ENCODE peak calls at places on chromosomes 16 and 17, in seven cellular contexts. O is thoracic aorta, E is lower lobe of right lung, Y is AG04450, V is A673, C is psoas muscle, R is hepatocyte. S is an unnamed sample. For H3K9me3, the result is how much of the 10 kb centered on the place peaks cover.

GRCh38 chr17:51541215-51541614 is 280.9 kb downstream of the UTP18 start:
- DNase-seq in O (no peak), E (no peak), Y (no peak), V (no peak), C (no peak), R (no peak), S (no peak)

GRCh38 chr17:50167371-50167770 is 1.6 kb downstream of the SGCA start:
- DNase-seq in O (no peak), E (no peak), Y (no peak), V (no peak), C (peak), R (no peak), S (no peak)

GRCh38 chr17:5555254-5555653 is 29.1 kb downstream of the NLRP1 start:
- DNase-seq in O (no peak), E (no peak), Y (peak), V (no peak), C (no peak), R (no peak), S (no peak)

GRCh38 chr16:87621976-87622713 is 19.8 kb downstream of the JPH3 start:
- DNase-seq in O (no peak), E (no peak), Y (no peak), V (no peak), C (no peak), R (no peak), S (no peak)

GRCh38 chr17:9837551-9838471 is 12.1 kb downstream of the GLP2R start:
- DNase-seq in O (no peak), E (no peak), Y (no peak), V (no peak), C (peak), R (peak), S (peak)

GRCh38 chr17:42436401-42436800 is 13.3 kb upstream of the CAVIN1 start:
- DNase-seq in O (no peak), E (no peak), Y (peak), V (peak), C (no peak), R (peak), S (no peak)

GRCh38 chr17:51103451-51103850 is 17.2 kb downstream of the SPAG9 start:
- DNase-seq in O (no peak), E (no peak), Y (no peak), V (no peak), C (no peak), R (no peak), S (no peak)

GRCh38 chr16:29816694-29817441 is 916 bp downstream of the PAGR1 start:
- DNase-seq in O (no peak), E (peak), Y (no peak), V (peak), C (peak), R (peak), S (peak)

GRCh38 chr17:5526821-5527598 is 40.6 kb downstream of the MIS12 start:
- DNase-seq in O (peak), E (no peak), Y (peak), V (peak), C (peak), R (peak), S (peak)

GRCh38 chr17:32914181-32914580 is 13.8 kb upstream of the TMEM98 start:
- DNase-seq in O (no peak), E (no peak), Y (no peak), V (no peak), C (no peak), R (no peak), S (no peak)

GRCh38 chr16:12951392-12951791 is 50.0 kb downstream of the SHISA9 start:
- DNase-seq in O (no peak), E (no peak), Y (no peak), V (no peak), C (no peak), R (no peak), S (no peak)

GRCh38 chr17:77314601-77315000 is 173.8 kb downstream of the SEC14L1 start:
- DNase-seq in O (no peak), E (peak), Y (no peak), V (no peak), C (peak), R (no peak), S (no peak)

GRCh38 chr17:65099941-65100315 is 37.2 kb upstream of the RGS9 start:
- DNase-seq in O (peak), E (peak), Y (no peak), V (peak), C (peak), R (no peak), S (peak)

GRCh38 chr16:82917886-82918595 is 291.3 kb downstream of the CDH13 start:
- DNase-seq in O (no peak), E (no peak), Y (no peak), V (no peak), C (no peak), R (no peak), S (no peak)

GRCh38 chr17:49454050-49454449 is 39.4 kb upstream of the PHB1 start:
- DNase-seq in O (no peak), E (no peak), Y (no peak), V (no peak), C (no peak), R (no peak), S (no peak)

GRCh38 chr17:64306850-64307463 is 43.9 kb upstream of the TEX2 start:
- DNase-seq in O (no peak), E (peak), Y (peak), V (peak), C (peak), R (peak), S (peak)

GRCh38 chr17:17506893-17507464 is 10.8 kb upstream of the RASD1 start:
- DNase-seq in O (no peak), E (peak), Y (no peak), V (no peak), C (peak), R (no peak), S (peak)

GRCh38 chr17:75877752-75878173 is 618 bp downstream of the TRIM47 start:
- DNase-seq in O (no peak), E (peak), Y (no peak), V (peak), C (peak), R (peak), S (peak)

GRCh38 chr16:83856846-83857245 is 42.1 kb upstream of the MLYCD start:
- DNase-seq in O (no peak), E (no peak), Y (no peak), V (no peak), C (no peak), R (no peak), S (no peak)

GRCh38 chr17:16001498-16001897 is 1.9 kb downstream of the TTC19 start:
- DNase-seq in O (no peak), E (no peak), Y (no peak), V (no peak), C (no peak), R (no peak), S (no peak)

GRCh38 chr17:63533433-63534077 is 10.4 kb downstream of the KCNH6 start:
- DNase-seq in O (no peak), E (no peak), Y (no peak), V (no peak), C (no peak), R (no peak), S (no peak)

GRCh38 chr17:30933966-30934365 is 12.2 kb downstream of the ADAP2 start:
- DNase-seq in O (no peak), E (no peak), Y (no peak), V (no peak), C (no peak), R (no peak), S (no peak)

GRCh38 chr16:86470964-86471363 is 39.4 kb upstream of the FOXF1 start:
- DNase-seq in O (no peak), E (no peak), Y (no peak), V (no peak), C (no peak), R (no peak), S (no peak)

GRCh38 chr17:9797965-9798364 is 6.6 kb upstream of the DHRS7C start:
- DNase-seq in O (no peak), E (no peak), Y (no peak), V (no peak), C (no peak), R (no peak), S (no peak)

GRCh38 chr17:40000161-40000560 is 15.1 kb upstream of the CSF3 start:
- DNase-seq in O (no peak), E (no peak), Y (no peak), V (no peak), C (no peak), R (no peak), S (no peak)

GRCh38 chr16:24686678-24687077 is 42.8 kb upstream of the TNRC6A start:
- DNase-seq in O (no peak), E (no peak), Y (no peak), V (no peak), C (no peak), R (no peak), S (no peak)

GRCh38 chr17:53186004-53186403 is 636.7 kb upstream of the KIF2B start:
- DNase-seq in O (no peak), E (no peak), Y (no peak), V (no peak), C (no peak), R (no peak), S (no peak)

GRCh38 chr17:53193044-53193443 is 629.7 kb upstream of the KIF2B start:
- DNase-seq in O (no peak), E (no peak), Y (no peak), V (no peak), C (no peak), R (no peak), S (no peak)

DNA sequence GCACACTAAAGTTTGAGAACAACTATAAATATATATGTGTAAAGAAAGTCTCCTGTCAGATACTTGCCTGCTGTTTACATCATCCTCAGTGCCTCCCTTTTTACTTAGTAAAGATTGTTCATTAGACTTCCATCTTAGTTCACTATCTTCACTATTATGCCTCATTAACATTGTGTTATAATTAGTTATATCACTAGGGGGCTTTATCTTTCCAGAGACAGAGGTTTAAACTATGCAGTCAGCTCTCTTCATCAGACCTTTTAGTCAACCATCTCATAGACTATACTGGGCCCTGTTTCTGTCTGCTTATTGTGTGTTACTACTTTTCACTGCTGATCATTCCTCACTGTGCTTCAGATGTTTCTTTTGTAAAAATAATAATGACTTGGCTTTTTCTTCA is 630.8 kb upstream of the KIF2B start:
- DNase-seq in O (no peak), E (no peak), Y (no peak), V (no peak), C (no peak), R (no peak), S (no peak)
- TF ChIP-seq CTCF in O (no peak), E (no peak), Y (no peak), V (peak), C (no peak), R (peak), S (no peak)

DNA sequence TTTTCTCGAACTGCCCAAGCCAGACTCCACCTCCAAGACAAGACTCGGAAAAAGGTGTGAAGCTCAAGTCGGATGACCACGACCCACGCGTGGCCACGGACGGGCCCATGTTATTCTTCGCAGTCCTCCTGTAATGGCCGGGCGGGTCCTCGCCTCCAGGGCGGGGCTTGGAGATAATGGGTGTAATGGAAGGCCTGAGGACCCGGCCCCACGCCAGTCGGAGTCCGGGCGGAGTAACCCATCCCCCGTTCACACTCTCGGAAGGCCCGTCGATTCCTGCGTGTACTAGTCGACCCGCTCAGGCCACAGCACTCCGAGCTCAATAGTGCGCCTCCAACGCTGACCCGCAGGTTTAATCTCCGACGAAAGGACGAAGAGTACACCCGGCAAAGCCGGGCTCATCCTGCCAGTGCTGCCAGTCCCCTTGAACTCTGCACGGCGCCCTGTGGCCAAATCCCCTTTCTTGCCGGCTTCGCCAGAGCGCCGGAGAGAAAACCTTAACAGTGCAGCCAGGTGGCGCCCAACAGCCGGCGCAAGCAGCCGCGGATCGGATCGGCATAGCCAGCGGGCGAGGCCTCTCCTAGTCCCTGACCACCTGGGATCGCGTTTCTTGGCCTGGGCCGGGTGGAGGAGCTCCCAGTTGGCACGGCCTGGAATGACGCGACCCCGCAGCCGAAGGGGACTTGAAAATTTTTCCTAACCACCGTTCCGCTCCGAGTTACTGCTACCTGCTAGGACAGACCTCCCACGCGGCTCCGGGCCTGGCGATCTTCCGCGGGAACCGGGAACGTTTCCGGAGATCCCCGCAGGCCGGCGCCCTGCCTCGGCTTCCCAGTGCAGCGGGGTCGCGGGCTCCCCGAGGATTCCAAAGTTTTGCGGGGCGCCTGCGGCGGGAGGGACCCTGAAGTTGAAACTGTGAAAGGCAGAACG is 762.0 kb downstream of the KCNJ18 start:
- DNase-seq in O (no peak), E (no peak), Y (no peak), V (no peak), C (no peak), R (no peak), S (no peak)
- H3K9me3 ChIP-seq in O (under half), E (under half), Y (under half), V (under half), C (under half), R (under half), S (under half)

GRCh38 chr16:10791048-10791447 is 27.5 kb downstream of the TVP23A start:
- DNase-seq in O (no peak), E (no peak), Y (no peak), V (no peak), C (no peak), R (no peak), S (no peak)
- TF ChIP-seq CTCF in O (no peak), E (no peak), Y (no peak), V (no peak), C (no peak), R (no peak), S (no peak)

GRCh38 chr16:75175074-75175473 is 26.8 kb downstream of the ZFP1 start:
- DNase-seq in O (no peak), E (no peak), Y (no peak), V (no peak), C (no peak), R (no peak), S (no peak)

GRCh38 chr16:75169899-75170405 is 21.6 kb downstream of the ZFP1 start:
- DNase-seq in O (no peak), E (no peak), Y (no peak), V (no peak), C (no peak), R (no peak), S (no peak)

GRCh38 chr16:75176926-75177325 is 28.6 kb downstream of the ZFP1 start:
- DNase-seq in O (no peak), E (no peak), Y (no peak), V (no peak), C (no peak), R (no peak), S (no peak)

DNA sequence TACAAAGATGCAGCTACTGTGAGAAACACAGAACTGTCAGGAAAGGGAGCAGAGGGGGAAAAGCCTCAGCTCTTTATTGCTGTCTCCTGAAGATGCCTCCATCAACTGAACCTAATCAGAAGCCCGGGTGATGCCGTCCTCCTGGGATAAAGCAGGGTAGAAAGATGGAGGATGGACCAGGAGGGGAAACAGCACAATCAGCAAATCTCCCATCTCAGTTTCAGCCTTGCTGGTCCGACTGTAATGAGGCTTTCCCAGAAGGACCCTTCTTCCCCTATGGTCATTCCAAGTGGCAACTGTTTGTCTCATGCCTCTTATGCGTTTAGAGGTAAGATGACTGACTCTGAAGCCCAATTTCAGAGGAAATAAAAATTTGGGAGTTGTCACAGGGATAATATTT is 24.3 kb downstream of the ZFP1 start:
- DNase-seq in O (no peak), E (no peak), Y (no peak), V (no peak), C (no peak), R (no peak), S (no peak)
- H3K9me3 ChIP-seq in O (half or more), E (half or more), Y (half or more), V (half or more), C (half or more), R (under half), S (half or more)

GRCh38 chr16:46882304-46882939 is 1.7 kb upstream of the GPT2 start:
- DNase-seq in O (no peak), E (no peak), Y (no peak), V (no peak), C (no peak), R (peak), S (no peak)

GRCh38 chr16:46883353-46883689 is 841 bp upstream of the GPT2 start:
- DNase-seq in O (no peak), E (no peak), Y (no peak), V (no peak), C (no peak), R (peak), S (no peak)

GRCh38 chr16:46884513-46885293 is 541 bp downstream of the GPT2 start:
- DNase-seq in O (no peak), E (no peak), Y (no peak), V (peak), C (no peak), R (peak), S (no peak)

GRCh38 chr16:46882940-46883307 is 1.2 kb upstream of the GPT2 start:
- DNase-seq in O (no peak), E (no peak), Y (no peak), V (no peak), C (no peak), R (peak), S (no peak)

GRCh38 chr16:46883690-46884512 is at the start of gene GPT2:
- DNase-seq in O (peak), E (peak), Y (peak), V (peak), C (peak), R (peak), S (peak)
- TF ChIP-seq CTCF in O (peak), E (peak), Y (no peak), V (no peak), C (peak), R (no peak), S (peak)

S was measured in left ventricle myocardium inferior.